ENCODE peak calls at places on chromosomes 7 and 10, in four cellular contexts. X is fibroblast of lung, V is MM.1S, I is trophoblast cell. F is an unnamed sample.

GRCh38 chr10:78913219-78914059 is 155.3 kb upstream of the ZMIZ1 start:
- DNase-seq in X (no peak), V (no peak), I (no peak), F (no peak)

GRCh38 chr7:138553805-138554204 is 93.7 kb downstream of the TRIM24 start:
- DNase-seq in X (no peak), V (no peak), I (no peak), F (no peak)

GRCh38 chr10:20215547-20216152 is 399.4 kb downstream of the PLXDC2 start:
- DNase-seq in X (no peak), V (no peak), I (no peak), F (no peak)

GRCh38 chr10:6841746-6842145 is 261.7 kb upstream of the PRKCQ start:
- DNase-seq in X (no peak), V (no peak), I (no peak), F (no peak)

GRCh38 chr10:132238371-132239125 is 51.8 kb downstream of the DPYSL4 start:
- DNase-seq in X (no peak), V (no peak), I (no peak), F (no peak)

GRCh38 chr7:149831730-149832219 is 6.4 kb upstream of the ZNF862 start:
- DNase-seq in X (no peak), V (no peak), I (no peak), F (no peak)

GRCh38 chr7:114630186-114630824 is 215.7 kb downstream of the FOXP2 start:
- DNase-seq in X (no peak), V (no peak), I (no peak), F (no peak)

GRCh38 chr7:100566018-100566531 is 7.6 kb downstream of the SAP25 start:
- DNase-seq in X (no peak), V (no peak), I (no peak), F (no peak)

GRCh38 chr7:129315916-129316315 is 91.1 kb downstream of the AHCYL2 start:
- DNase-seq in X (no peak), V (no peak), I (no peak), F (no peak)

GRCh38 chr10:77702166-77702565 is 64.6 kb upstream of the KCNMA1 start:
- DNase-seq in X (peak), V (no peak), I (no peak), F (peak)

GRCh38 chr7:2719007-2719406 is 31.0 kb downstream of the AMZ1 start:
- DNase-seq in X (no peak), V (no peak), I (no peak), F (peak)

GRCh38 chr10:11224792-11225448 is 207.2 kb downstream of the CELF2 start:
- DNase-seq in X (no peak), V (no peak), I (no peak), F (no peak)

GRCh38 chr7:1717095-1717483 is 47.0 kb downstream of the ELFN1 start:
- DNase-seq in X (no peak), V (no peak), I (no peak), F (no peak)

GRCh38 chr7:32518534-32519140 is 23.3 kb downstream of the AVL9 start:
- DNase-seq in X (peak), V (no peak), I (no peak), F (peak)

DNA sequence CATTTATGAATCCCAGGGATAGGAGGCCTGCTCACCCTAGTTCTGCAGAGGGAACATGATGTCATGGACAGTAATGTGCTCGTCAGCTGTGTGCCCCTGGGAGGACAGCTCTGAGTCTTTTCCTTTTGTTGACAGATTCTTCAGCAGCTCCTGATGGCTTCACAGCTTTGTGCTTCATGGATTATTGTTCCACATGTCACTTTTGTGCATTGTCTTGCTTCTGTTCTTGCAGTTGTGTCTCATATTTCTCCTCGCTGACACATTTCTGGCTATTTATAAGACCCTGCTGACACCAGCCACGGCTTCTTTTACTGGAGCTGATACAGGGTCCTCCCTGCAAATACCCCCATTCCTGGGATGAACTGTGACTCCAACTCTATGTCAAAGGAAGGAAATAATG is 367.6 kb downstream of the CCSER2 start:
- DNase-seq in X (no peak), V (no peak), I (no peak), F (no peak)
- H2AFZ ChIP-seq in X (no peak), V (no peak), I (no peak), F (no peak)

GRCh38 chr10:102132193-102132562 is 662 bp upstream of the PPRC1 start:
- DNase-seq in X (no peak), V (no peak), I (no peak), F (no peak)
- H2AFZ ChIP-seq in X (peak), V (peak), I (peak), F (peak)

DNA sequence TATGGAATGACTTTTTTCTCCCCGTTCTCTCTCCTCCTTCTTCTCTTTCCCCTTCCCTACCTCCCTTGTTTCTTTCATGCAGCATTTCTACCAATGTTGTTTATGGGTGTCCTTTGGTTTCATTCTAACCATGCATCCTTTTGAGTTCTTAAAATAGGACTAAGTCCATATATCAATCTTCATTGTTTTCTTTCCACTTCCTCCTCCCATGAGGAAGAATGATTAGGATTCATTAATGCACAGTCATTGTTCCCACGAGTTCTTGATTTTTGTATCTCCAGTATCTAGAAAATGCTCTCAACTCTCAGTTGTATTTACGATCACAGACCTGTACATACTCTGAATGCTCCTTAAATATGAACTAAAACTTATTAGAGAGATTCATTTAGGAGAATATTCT is 153.3 kb downstream of the LRRC4 start:
- DNase-seq in X (no peak), V (no peak), I (no peak), F (no peak)
- H2AFZ ChIP-seq in X (no peak), V (no peak), I (no peak), F (no peak)

DNA sequence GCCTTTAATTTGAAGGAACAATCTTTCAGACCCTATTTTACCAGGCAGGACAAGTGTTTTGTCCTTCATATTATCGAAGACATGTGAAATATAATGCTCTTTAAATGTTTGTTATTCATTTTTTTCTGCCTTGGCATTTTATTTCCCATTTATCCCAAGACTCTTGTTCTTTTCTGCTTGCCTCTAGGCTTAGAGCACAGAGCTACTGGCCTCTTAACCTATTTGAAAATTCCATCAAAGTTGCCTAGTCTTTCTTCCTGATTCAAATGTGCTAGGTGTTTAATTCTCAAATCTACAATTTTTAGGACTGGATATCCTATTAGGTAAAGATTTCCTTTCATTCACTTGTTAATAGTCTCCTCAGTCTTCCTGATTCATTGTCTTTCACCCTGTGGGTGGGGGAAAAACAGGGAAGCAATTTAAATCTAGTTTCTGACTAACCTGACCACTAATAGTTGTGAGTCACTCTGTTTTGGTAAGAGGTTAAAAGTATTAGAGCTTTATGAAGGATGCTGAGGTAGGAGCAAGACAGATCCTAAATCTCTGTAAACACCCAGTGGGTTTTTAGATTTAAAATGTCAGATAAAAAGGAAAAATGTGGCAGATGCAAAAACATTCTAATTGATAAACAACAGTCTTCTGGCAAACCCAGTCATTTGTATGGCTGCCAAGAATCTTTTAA is 1.5 kb downstream of the LIPK start:
- DNase-seq in X (peak), V (no peak), I (peak), F (no peak)
- H2AFZ ChIP-seq in X (no peak), V (no peak), I (no peak), F (no peak)

GRCh38 chr10:13732485-13732884 is 145.7 kb downstream of the PRPF18 start:
- DNase-seq in X (no peak), V (no peak), I (peak), F (no peak)
- H2AFZ ChIP-seq in X (no peak), V (no peak), I (no peak), F (no peak)

F was measured in PC-3.